ENCODE peak calls at places on chromosomes 4 and X, in six cellular contexts. X is epithelial cell of esophagus, S is cardiac muscle cell, B is Karpas-422, I is HFF-Myc, A is GM06990. M is an unnamed sample.

GRCh38 chr4:147017081-147017480 is 71.4 kb upstream of the TTC29 start:
- DNase-seq in X (peak), S (peak), B (no peak), I (no peak), A (no peak), M (no peak)

GRCh38 chr4:173766231-173766630 is 236.2 kb upstream of the HAND2 start:
- DNase-seq in X (no peak), S (peak), B (no peak), I (no peak), A (no peak), M (no peak)

GRCh38 chr4:7732263-7732662 is 207.4 kb downstream of the AFAP1 start:
- DNase-seq in X (no peak), S (no peak), B (no peak), I (no peak), A (no peak), M (no peak)

GRCh38 chr4:16824278-16824806 is 74.1 kb downstream of the LDB2 start:
- DNase-seq in X (no peak), S (no peak), B (no peak), I (no peak), A (no peak), M (no peak)

GRCh38 chr4:116664198-116664597 is 421.2 kb downstream of the TRAM1L1 start:
- DNase-seq in X (no peak), S (no peak), B (no peak), I (no peak), A (no peak), M (no peak)

GRCh38 chr4:159564615-159565014 is 461.7 kb downstream of the RAPGEF2 start:
- DNase-seq in X (no peak), S (no peak), B (no peak), I (no peak), A (no peak), M (no peak)

GRCh38 chr4:25425361-25425760 is 48.3 kb downstream of the ANAPC4 start:
- DNase-seq in X (no peak), S (peak), B (no peak), I (no peak), A (no peak), M (no peak)

GRCh38 chr4:4860381-4860802 is 927 bp downstream of the MSX1 start:
- DNase-seq in X (no peak), S (peak), B (peak), I (no peak), A (no peak), M (no peak)

GRCh38 chrX:132965461-132965860 is 7.0 kb upstream of the HS6ST2 start:
- DNase-seq in X (no peak), S (no peak), B (no peak), I (no peak), A (no peak), M (no peak)

GRCh38 chr4:110062166-110062565 is 136.2 kb downstream of the ELOVL6 start:
- DNase-seq in X (no peak), S (no peak), B (no peak), I (no peak), A (no peak), M (no peak)

GRCh38 chr4:25795566-25796454 is 67.0 kb downstream of the SEL1L3 start:
- DNase-seq in X (peak), S (peak), B (no peak), I (peak), A (no peak), M (peak)

GRCh38 chrX:24990585-24990984 is 25.2 kb downstream of the ARX start:
- DNase-seq in X (no peak), S (no peak), B (no peak), I (no peak), A (no peak), M (no peak)

GRCh38 chr4:87150498-87151261 is 69.7 kb downstream of the KLHL8 start:
- DNase-seq in X (peak), S (peak), B (peak), I (peak), A (peak), M (peak)

GRCh38 chrX:12080265-12080664 is 58.0 kb upstream of the FRMPD4 start:
- DNase-seq in X (peak), S (peak), B (peak), I (no peak), A (no peak), M (no peak)

GRCh38 chr4:122733805-122734155 is 1.3 kb downstream of the BBS12 start:
- DNase-seq in X (no peak), S (no peak), B (no peak), I (no peak), A (no peak), M (no peak)
- H3K4me3 ChIP-seq in X (peak), S (peak), B (peak), I (peak), A (no peak), M (peak)

GRCh38 chr4:118265312-118266144 is 87.3 kb downstream of the PRSS12 start:
- DNase-seq in X (peak), S (peak), B (no peak), I (no peak), A (no peak), M (no peak)
- H3K4me3 ChIP-seq in X (peak), S (peak), B (no peak), I (no peak), A (peak), M (peak)

DNA sequence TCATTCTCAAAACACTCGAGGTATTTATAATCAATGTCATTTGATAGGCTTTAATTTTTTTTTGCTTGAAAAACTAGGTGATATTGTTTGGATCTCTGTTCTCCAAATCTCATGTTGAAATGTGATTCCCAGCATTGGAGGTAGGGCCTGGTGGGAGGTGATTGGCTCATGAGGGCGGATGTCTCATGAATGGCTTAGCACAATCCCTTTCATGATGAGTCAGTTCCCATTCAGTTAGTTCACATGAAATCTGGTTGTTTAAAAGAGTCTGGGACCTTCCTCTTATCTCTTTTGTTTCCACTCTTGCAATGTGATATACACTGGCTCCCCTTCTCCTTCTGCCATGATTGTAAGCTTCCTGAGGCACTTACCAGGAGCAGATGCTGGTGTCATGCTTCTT is 638.7 kb downstream of the DMD start:
- DNase-seq in X (peak), S (no peak), B (no peak), I (no peak), A (no peak), M (no peak)
- H3K4me3 ChIP-seq in X (no peak), S (no peak), B (no peak), I (no peak), A (no peak), M (no peak)

DNA sequence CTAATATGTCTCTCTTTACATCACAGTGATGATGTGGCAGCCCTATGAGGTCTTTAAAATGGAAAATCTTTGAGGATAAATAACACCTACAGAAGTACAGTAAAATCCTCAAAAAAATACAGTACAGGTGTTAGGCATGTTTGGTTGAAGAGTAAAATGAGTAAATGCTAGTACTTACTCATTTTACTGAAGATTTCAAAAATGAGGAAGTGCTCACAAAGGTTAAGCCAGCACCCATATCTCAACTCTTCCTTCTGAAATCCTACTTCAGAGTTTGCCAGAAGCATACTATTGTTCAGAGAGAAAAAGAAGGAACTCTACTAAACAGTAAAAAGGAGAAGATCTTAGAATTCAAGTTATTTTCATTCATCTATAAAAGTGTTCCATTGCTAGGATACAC is 130.9 kb downstream of the CBR4 start:
- DNase-seq in X (no peak), S (no peak), B (no peak), I (no peak), A (no peak), M (no peak)
- H3K4me3 ChIP-seq in X (no peak), S (no peak), B (no peak), I (no peak), A (no peak), M (no peak)

DNA sequence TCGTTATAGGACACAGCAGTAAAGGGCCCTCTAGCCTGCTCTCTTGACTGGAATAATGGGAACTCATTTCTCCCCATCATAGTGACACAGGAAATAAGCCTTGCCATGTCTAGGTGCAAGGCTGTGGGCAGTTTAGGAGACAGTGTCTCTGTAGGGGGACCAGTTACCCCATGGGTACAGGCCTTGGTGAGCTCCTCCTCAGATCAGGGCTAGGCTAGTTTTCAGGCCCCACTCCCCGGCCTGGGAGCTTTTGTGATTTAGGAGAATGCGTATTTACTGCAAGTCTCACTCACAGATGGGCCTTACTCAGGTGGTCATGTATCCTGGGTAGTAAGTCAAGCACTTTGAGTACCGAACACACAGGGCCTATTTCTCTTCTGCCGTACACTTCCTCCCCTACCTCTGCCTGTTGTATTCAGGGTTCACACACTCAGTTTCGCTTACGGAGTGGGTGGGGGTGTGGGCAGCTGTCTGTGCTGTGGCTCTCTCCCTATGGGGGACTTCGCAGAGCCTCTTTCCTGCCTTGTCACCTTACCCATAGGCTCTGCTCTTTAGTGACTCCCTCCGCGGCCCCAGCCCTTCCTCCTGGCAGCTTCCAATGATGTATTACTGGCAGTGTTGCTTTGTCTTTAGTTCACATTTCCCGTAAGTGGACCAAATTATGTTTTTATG is 34.2 kb downstream of the FAM193A start:
- DNase-seq in X (no peak), S (no peak), B (no peak), I (no peak), A (peak), M (no peak)
- H3K4me3 ChIP-seq in X (no peak), S (no peak), B (no peak), I (no peak), A (no peak), M (no peak)

DNA sequence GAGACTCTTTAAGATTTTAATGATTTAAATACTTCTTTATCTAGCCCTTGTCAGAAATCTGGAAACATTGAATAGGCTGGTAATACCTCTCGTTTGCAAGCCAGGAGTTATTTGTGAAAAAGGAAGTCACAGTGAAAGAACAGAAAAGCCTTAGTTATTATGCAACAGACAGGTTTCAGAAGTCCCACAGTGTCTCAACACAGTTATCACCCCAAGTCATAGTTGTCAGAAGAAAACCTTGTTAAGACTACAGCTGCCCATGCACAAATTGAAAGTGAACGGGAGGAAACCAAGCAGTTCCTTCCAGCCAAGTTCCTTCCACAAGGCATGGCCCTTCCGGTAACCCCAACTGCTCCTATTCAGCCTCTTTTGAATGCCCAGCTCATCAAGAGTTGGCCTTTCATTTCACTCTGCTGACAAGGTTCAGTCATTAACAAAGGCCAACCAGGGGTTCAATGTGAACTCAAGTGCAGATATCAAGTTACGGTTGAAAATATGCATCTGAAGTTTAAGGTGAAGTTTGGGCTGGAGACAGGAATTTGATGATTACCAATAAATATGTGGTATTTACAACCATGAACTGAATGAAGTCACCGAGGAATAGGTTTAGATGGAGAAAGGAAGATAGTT is 15.6 kb downstream of the ALPK1 start:
- DNase-seq in X (no peak), S (no peak), B (peak), I (no peak), A (peak), M (no peak)
- H3K4me3 ChIP-seq in X (no peak), S (no peak), B (peak), I (no peak), A (peak), M (no peak)

DNA sequence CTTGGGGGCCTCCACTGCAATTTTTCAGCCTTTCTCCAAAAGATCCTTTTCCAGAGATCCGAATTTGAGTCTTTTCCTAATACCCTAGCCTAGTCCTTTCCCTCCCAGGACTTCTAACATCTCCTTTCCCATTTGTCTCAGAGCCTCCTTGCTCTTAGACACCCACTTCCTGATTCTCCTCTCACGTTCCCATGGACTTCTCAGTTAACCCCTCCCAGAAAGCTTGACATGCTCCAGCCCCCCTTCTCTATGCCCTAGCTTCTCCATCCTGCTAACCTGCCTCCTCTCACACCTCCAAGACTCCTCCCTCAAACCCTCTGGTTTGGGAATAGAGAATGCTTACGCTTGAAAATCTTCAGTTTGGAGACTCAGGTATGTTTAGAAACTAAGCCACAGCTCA is 2.5 kb downstream of the UBA1 start:
- DNase-seq in X (no peak), S (no peak), B (no peak), I (no peak), A (no peak), M (no peak)
- H3K4me3 ChIP-seq in X (peak), S (peak), B (no peak), I (peak), A (no peak), M (peak)

GRCh38 chr4:106355193-106355592 is 13.4 kb downstream of the GIMD1 start:
- DNase-seq in X (no peak), S (peak), B (no peak), I (no peak), A (no peak), M (no peak)
- H3K4me3 ChIP-seq in X (no peak), S (no peak), B (no peak), I (no peak), A (no peak), M (no peak)

GRCh38 chr4:780730-781492 is 45.0 kb downstream of the CPLX1 start:
- DNase-seq in X (no peak), S (no peak), B (no peak), I (no peak), A (no peak), M (no peak)

GRCh38 chr4:785332-786073 is 40.4 kb downstream of the CPLX1 start:
- DNase-seq in X (no peak), S (no peak), B (no peak), I (no peak), A (no peak), M (no peak)

GRCh38 chr4:784401-785331 is 41.3 kb downstream of the CPLX1 start:
- DNase-seq in X (no peak), S (no peak), B (no peak), I (no peak), A (no peak), M (no peak)

GRCh38 chr4:781493-782216 is 44.3 kb downstream of the CPLX1 start:
- DNase-seq in X (peak), S (peak), B (peak), I (peak), A (peak), M (peak)

DNA sequence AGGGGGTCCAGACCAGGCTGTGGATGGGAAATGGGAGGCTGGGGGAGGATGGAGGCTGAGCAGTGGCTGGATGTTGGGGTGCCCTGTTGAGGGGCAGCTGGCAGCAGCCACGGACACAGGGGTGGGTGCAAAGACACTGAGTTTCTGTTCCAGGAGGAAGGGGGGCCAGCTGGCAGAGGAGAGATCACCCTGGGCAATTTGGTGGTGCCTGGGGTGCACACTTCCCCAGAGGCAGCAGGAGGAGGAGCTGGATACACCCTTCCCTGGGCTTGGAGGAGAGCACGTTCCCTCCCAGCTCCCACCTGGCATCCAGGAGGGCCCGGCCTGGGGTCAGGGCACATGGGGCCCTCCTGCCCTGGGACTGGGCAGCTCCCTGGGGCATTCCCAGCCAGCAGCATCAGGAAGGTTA is 42.8 kb downstream of the CPLX1 start:
- DNase-seq in X (no peak), S (no peak), B (no peak), I (no peak), A (no peak), M (no peak)
- H3K4me3 ChIP-seq in X (no peak), S (no peak), B (no peak), I (no peak), A (no peak), M (no peak)